ENCODE peak calls at places on chromosomes 7 and 10, in five cellular contexts. One of them, this sample, is unnamed.

GRCh38 chr10:3400368-3400767 is 227.8 kb upstream of the PITRM1 start:
- DNase-seq in mucosa of descending colon: peak; percentile 7
- DNase-seq in fibroblast of pulmonary artery: peak; percentile 25
- DNase-seq in ovary: no peak
- DNase-seq in fibroblast of lung: peak; percentile 60
- DNase-seq in this sample: no peak

GRCh38 chr7:102300643-102301211 is 14.1 kb downstream of the SH2B2 start:
- DNase-seq in ovary: no peak
- DNase-seq in fibroblast of pulmonary artery: no peak
- DNase-seq in fibroblast of lung: no peak
- DNase-seq in mucosa of descending colon: peak; percentile 44
- DNase-seq in this sample: no peak

GRCh38 chr7:108002726-108003590 is at the start of gene LAMB1:
- DNase-seq in fibroblast of lung: peak; percentile 84
- DNase-seq in ovary: peak; percentile 56
- DNase-seq in fibroblast of pulmonary artery: peak; percentile 91
- DNase-seq in mucosa of descending colon: peak; percentile 85
- DNase-seq in this sample: no peak

GRCh38 chr10:89853796-89854195 is 152.4 kb downstream of the KIF20B start:
- DNase-seq in fibroblast of pulmonary artery: no peak
- DNase-seq in ovary: no peak
- DNase-seq in fibroblast of lung: no peak
- DNase-seq in mucosa of descending colon: no peak
- DNase-seq in this sample: no peak

GRCh38 chr7:101411477-101411954 is 48.8 kb downstream of the COL26A1 start:
- DNase-seq in mucosa of descending colon: no peak
- DNase-seq in ovary: no peak
- DNase-seq in fibroblast of lung: no peak
- DNase-seq in fibroblast of pulmonary artery: no peak
- DNase-seq in this sample: no peak

GRCh38 chr10:10660054-10660453 is 357.6 kb upstream of the CELF2 start:
- DNase-seq in fibroblast of lung: no peak
- DNase-seq in ovary: no peak
- DNase-seq in fibroblast of pulmonary artery: no peak
- DNase-seq in mucosa of descending colon: no peak
- DNase-seq in this sample: no peak

GRCh38 chr7:29343379-29343778 is 148.8 kb downstream of the CHN2 start:
- DNase-seq in fibroblast of pulmonary artery: no peak
- DNase-seq in ovary: no peak
- DNase-seq in mucosa of descending colon: no peak
- DNase-seq in fibroblast of lung: no peak
- DNase-seq in this sample: no peak

GRCh38 chr7:26688936-26689506 is 175.4 kb downstream of the SKAP2 start:
- DNase-seq in fibroblast of pulmonary artery: no peak
- DNase-seq in fibroblast of lung: no peak
- DNase-seq in mucosa of descending colon: no peak
- DNase-seq in ovary: no peak
- DNase-seq in this sample: no peak

GRCh38 chr10:1402821-1403507 is 334.4 kb downstream of the ADARB2 start:
- DNase-seq in ovary: no peak
- DNase-seq in fibroblast of pulmonary artery: no peak
- DNase-seq in mucosa of descending colon: no peak
- DNase-seq in fibroblast of lung: no peak
- DNase-seq in this sample: no peak

GRCh38 chr7:41013117-41013516 is 689.8 kb downstream of the INHBA start:
- DNase-seq in fibroblast of pulmonary artery: no peak
- DNase-seq in fibroblast of lung: peak; percentile 65
- DNase-seq in ovary: no peak
- DNase-seq in mucosa of descending colon: no peak
- DNase-seq in this sample: no peak

GRCh38 chr7:27190284-27190748 is 5.3 kb upstream of the HOXA11 start:
- DNase-seq in fibroblast of pulmonary artery: no peak
- DNase-seq in ovary: no peak
- DNase-seq in fibroblast of lung: no peak
- DNase-seq in mucosa of descending colon: no peak
- DNase-seq in this sample: no peak

GRCh38 chr10:102744374-102745051 is 765 bp downstream of the WBP1L start:
- DNase-seq in fibroblast of pulmonary artery: no peak
- DNase-seq in fibroblast of lung: no peak
- DNase-seq in mucosa of descending colon: no peak
- DNase-seq in ovary: no peak
- DNase-seq in this sample: no peak

GRCh38 chr10:116039604-116040003 is 233.4 kb downstream of the GFRA1 start:
- DNase-seq in fibroblast of pulmonary artery: no peak
- DNase-seq in ovary: no peak
- DNase-seq in mucosa of descending colon: no peak
- DNase-seq in fibroblast of lung: no peak
- DNase-seq in this sample: no peak

GRCh38 chr7:5396542-5396941 is 27.1 kb downstream of the TNRC18 start:
- DNase-seq in fibroblast of pulmonary artery: no peak
- DNase-seq in ovary: no peak
- DNase-seq in fibroblast of lung: no peak
- DNase-seq in mucosa of descending colon: no peak
- DNase-seq in this sample: no peak

GRCh38 chr7:144812379-144813283 is 23.2 kb downstream of the TPK1 start:
- DNase-seq in fibroblast of pulmonary artery: no peak
- DNase-seq in fibroblast of lung: no peak
- DNase-seq in ovary: no peak
- DNase-seq in mucosa of descending colon: no peak
- DNase-seq in this sample: no peak

GRCh38 chr7:156827587-156828203 is 65.3 kb downstream of the LMBR1 start:
- DNase-seq in mucosa of descending colon: no peak
- DNase-seq in ovary: no peak
- DNase-seq in fibroblast of lung: peak; percentile 16
- DNase-seq in fibroblast of pulmonary artery: peak; percentile 62
- DNase-seq in this sample: no peak

GRCh38 chr10:124686707-124687376 is 57.3 kb downstream of the FAM53B start:
- DNase-seq in ovary: no peak
- DNase-seq in fibroblast of pulmonary artery: no peak
- DNase-seq in mucosa of descending colon: peak; percentile 53
- DNase-seq in fibroblast of lung: no peak
- DNase-seq in this sample: no peak

GRCh38 chr10:33484787-33485186 is 150.3 kb upstream of the NRP1 start:
- DNase-seq in ovary: no peak
- DNase-seq in fibroblast of lung: no peak
- DNase-seq in fibroblast of pulmonary artery: peak; percentile 85
- DNase-seq in mucosa of descending colon: no peak
- DNase-seq in this sample: no peak

GRCh38 chr7:37495574-37496184 is 47.0 kb upstream of the ELMO1 start:
- DNase-seq in ovary: no peak
- DNase-seq in mucosa of descending colon: no peak
- DNase-seq in fibroblast of pulmonary artery: peak; percentile 56
- DNase-seq in fibroblast of lung: peak; percentile 3
- DNase-seq in this sample: no peak

GRCh38 chr10:95837783-95838182 is 70.0 kb upstream of the CC2D2B start:
- DNase-seq in fibroblast of lung: no peak
- DNase-seq in ovary: no peak
- DNase-seq in mucosa of descending colon: no peak
- DNase-seq in fibroblast of pulmonary artery: no peak
- DNase-seq in this sample: no peak

GRCh38 chr10:62554632-62555199 is 180.5 kb downstream of the ZNF365 start:
- DNase-seq in mucosa of descending colon: no peak
- DNase-seq in ovary: no peak
- DNase-seq in fibroblast of pulmonary artery: peak; percentile 72
- DNase-seq in fibroblast of lung: peak; percentile 42
- DNase-seq in this sample: no peak

GRCh38 chr10:117370205-117370604 is 5.0 kb downstream of the PDZD8 start:
- DNase-seq in ovary: no peak
- DNase-seq in fibroblast of pulmonary artery: peak; percentile 39
- DNase-seq in fibroblast of lung: peak; percentile 84
- DNase-seq in mucosa of descending colon: no peak
- DNase-seq in this sample: no peak

GRCh38 chr7:131021460-131021859 is 287.5 kb upstream of the KLF14 start:
- DNase-seq in fibroblast of pulmonary artery: no peak
- DNase-seq in fibroblast of lung: no peak
- DNase-seq in ovary: no peak
- DNase-seq in mucosa of descending colon: no peak
- DNase-seq in this sample: no peak

GRCh38 chr10:49767752-49768151 is 5.6 kb upstream of the OGDHL start:
- DNase-seq in fibroblast of pulmonary artery: no peak
- DNase-seq in mucosa of descending colon: no peak
- DNase-seq in fibroblast of lung: no peak
- DNase-seq in ovary: no peak
- DNase-seq in this sample: no peak

GRCh38 chr10:1538531-1539061 is 198.7 kb downstream of the ADARB2 start:
- DNase-seq in mucosa of descending colon: no peak
- DNase-seq in ovary: no peak
- DNase-seq in fibroblast of pulmonary artery: no peak
- DNase-seq in fibroblast of lung: no peak
- DNase-seq in this sample: no peak

GRCh38 chr10:61923210-61924024 is 21.9 kb downstream of the ARID5B start:
- DNase-seq in ovary: no peak
- DNase-seq in fibroblast of lung: peak; percentile 86
- DNase-seq in mucosa of descending colon: no peak
- DNase-seq in fibroblast of pulmonary artery: peak; percentile 75
- DNase-seq in this sample: no peak

GRCh38 chr7:144513332-144513731 is 109.8 kb upstream of the NOBOX start:
- DNase-seq in fibroblast of lung: no peak
- DNase-seq in mucosa of descending colon: no peak
- DNase-seq in ovary: no peak
- DNase-seq in fibroblast of pulmonary artery: peak; percentile 53
- DNase-seq in this sample: no peak

GRCh38 chr7:25807212-25807611 is 344.8 kb upstream of the NFE2L3 start:
- DNase-seq in mucosa of descending colon: no peak
- DNase-seq in ovary: no peak
- DNase-seq in fibroblast of lung: no peak
- DNase-seq in fibroblast of pulmonary artery: no peak
- DNase-seq in this sample: no peak

GRCh38 chr7:17487343-17487742 is 188.9 kb downstream of the AHR start:
- DNase-seq in ovary: no peak
- DNase-seq in mucosa of descending colon: no peak
- DNase-seq in fibroblast of lung: no peak
- DNase-seq in fibroblast of pulmonary artery: no peak
- DNase-seq in this sample: no peak

GRCh38 chr10:124356706-124357582 is 61.8 kb downstream of the OAT start:
- DNase-seq in ovary: no peak
- DNase-seq in fibroblast of pulmonary artery: no peak
- DNase-seq in mucosa of descending colon: no peak
- DNase-seq in fibroblast of lung: no peak
- DNase-seq in this sample: no peak

GRCh38 chr7:82317257-82317721 is 126.3 kb downstream of the CACNA2D1 start:
- DNase-seq in fibroblast of lung: no peak
- DNase-seq in mucosa of descending colon: no peak
- DNase-seq in ovary: no peak
- DNase-seq in fibroblast of pulmonary artery: no peak
- DNase-seq in this sample: no peak
- TF ChIP-seq CTCF in fibroblast of lung: no peak
- TF ChIP-seq CTCF in mucosa of descending colon: no peak
- TF ChIP-seq CTCF in ovary: no peak
- TF ChIP-seq CTCF in fibroblast of pulmonary artery: no peak
- TF ChIP-seq CTCF in this sample: no peak

GRCh38 chr10:112526906-112527305 is 79.9 kb downstream of the VTI1A start:
- DNase-seq in fibroblast of lung: no peak
- DNase-seq in ovary: no peak
- DNase-seq in mucosa of descending colon: no peak
- DNase-seq in fibroblast of pulmonary artery: no peak
- DNase-seq in this sample: no peak
- H3K4me3 ChIP-seq in fibroblast of lung: peak overlapping the region; percentile 42
- H3K4me3 ChIP-seq in ovary: no peak overlapping the region
- H3K4me3 ChIP-seq in mucosa of descending colon: no peak overlapping the region
- H3K4me3 ChIP-seq in fibroblast of pulmonary artery: no peak overlapping the region
- H3K4me3 ChIP-seq in this sample: no peak overlapping the region

GRCh38 chr7:47581442-47581820 is 480 bp downstream of the TNS3 start:
- DNase-seq in fibroblast of lung: no peak
- DNase-seq in mucosa of descending colon: peak; percentile 75
- DNase-seq in fibroblast of pulmonary artery: no peak
- DNase-seq in ovary: peak; percentile 59
- DNase-seq in this sample: no peak

GRCh38 chr7:47580175-47580701 is 1.7 kb downstream of the TNS3 start:
- DNase-seq in mucosa of descending colon: peak; percentile 65
- DNase-seq in fibroblast of lung: peak; percentile 50
- DNase-seq in fibroblast of pulmonary artery: peak; percentile 50
- DNase-seq in ovary: no peak
- DNase-seq in this sample: no peak

GRCh38 chr7:47580811-47581331 is 1.0 kb downstream of the TNS3 start:
- DNase-seq in fibroblast of pulmonary artery: no peak
- DNase-seq in mucosa of descending colon: peak; percentile 62
- DNase-seq in ovary: no peak
- DNase-seq in fibroblast of lung: no peak
- DNase-seq in this sample: no peak

GRCh38 chr7:47582748-47583740 is 1.1 kb upstream of the TNS3 start:
- DNase-seq in fibroblast of pulmonary artery: no peak
- DNase-seq in ovary: no peak
- DNase-seq in fibroblast of lung: peak; percentile 79
- DNase-seq in mucosa of descending colon: no peak
- DNase-seq in this sample: no peak

DNA sequence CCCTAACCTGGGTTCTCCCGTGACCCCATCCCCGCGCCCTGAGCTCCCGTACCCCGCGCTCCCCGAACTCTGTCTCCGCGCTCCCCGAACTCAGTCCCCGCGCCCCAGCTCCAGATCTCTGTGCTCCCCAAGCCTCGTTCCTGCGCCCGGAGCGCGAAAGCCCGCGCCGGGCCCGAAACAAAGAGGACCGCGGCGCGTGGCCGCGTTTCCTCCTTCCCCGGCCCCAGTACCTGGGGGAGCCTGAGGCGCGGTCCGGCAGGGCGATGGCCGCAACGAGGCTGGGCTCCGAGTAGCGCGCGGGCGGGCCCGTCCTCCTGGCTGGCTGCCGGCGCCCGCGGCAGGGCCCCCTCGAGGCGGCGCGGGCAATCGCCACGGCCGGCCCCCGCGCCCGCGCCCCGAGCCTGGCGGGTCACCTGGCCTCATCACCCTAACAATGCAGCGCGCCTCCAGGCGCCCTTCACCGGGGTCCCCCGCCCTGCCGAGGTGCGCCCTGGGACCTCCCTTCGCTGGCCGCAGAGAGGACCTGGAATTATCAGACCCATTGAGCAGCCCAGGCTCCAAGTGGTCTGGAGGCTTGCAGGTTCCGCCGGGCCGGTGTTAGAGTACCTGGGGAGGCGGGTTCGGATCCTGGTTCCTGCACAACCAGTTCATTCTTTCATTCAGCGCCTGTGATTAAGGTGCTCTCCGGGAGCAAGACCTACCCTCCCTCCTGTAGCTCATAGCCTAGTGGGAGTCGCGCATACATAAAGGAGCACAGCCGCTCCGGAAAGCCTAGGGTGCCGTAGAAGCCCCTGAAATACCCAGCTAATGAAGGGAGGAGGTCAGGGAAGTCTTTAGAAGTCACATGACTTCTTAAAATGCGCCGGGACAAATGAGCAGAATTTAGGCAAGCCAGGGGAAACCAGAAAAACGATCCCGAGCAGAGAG is at the start of gene TNS3:
- DNase-seq in fibroblast of lung: no peak
- DNase-seq in ovary: peak; percentile 71
- DNase-seq in mucosa of descending colon: peak; percentile 67
- DNase-seq in fibroblast of pulmonary artery: peak; percentile 51
- DNase-seq in this sample: no peak
- TF ChIP-seq CTCF in fibroblast of lung: no peak
- TF ChIP-seq CTCF in ovary: peak; percentile 37
- TF ChIP-seq CTCF in mucosa of descending colon: peak; percentile 12
- TF ChIP-seq CTCF in fibroblast of pulmonary artery: no peak
- TF ChIP-seq CTCF in this sample: no peak

DNA sequence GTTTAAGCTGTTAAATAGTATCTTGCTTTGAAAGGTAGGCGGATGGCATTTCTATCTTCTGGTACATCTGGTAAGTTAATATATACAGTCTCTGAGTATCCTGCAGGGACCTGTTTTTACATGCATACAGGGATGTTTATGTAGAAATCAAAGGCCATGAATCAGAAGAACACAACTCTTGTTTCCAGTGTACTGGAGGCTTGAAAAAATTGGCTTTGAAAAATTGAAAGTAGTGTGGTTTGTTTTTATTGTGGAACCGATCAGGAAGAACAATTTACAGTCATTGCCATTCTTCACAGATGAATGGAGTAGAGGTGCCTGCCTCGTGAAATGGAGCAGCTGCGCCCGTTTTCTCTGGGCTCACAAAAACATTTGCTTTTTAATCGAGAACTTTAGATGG is 54.0 kb upstream of the RPA3 start:
- DNase-seq in fibroblast of lung: peak; percentile 53
- DNase-seq in mucosa of descending colon: no peak
- DNase-seq in fibroblast of pulmonary artery: no peak
- DNase-seq in ovary: no peak
- DNase-seq in this sample: no peak
- H3K4me3 ChIP-seq in fibroblast of lung: peak overlapping the region; percentile 29
- H3K4me3 ChIP-seq in mucosa of descending colon: no peak overlapping the region
- H3K4me3 ChIP-seq in fibroblast of pulmonary artery: no peak overlapping the region
- H3K4me3 ChIP-seq in ovary: no peak overlapping the region
- H3K4me3 ChIP-seq in this sample: no peak overlapping the region

This sample was measured in thoracic aorta.